ENCODE peak calls at places on chromosomes 13 and 19, in seven cellular contexts. One of them, this sample, is unnamed.

GRCh38 chr19:16920816-16921529 is 32.2 kb downstream of the F2RL3 start:
- DNase-seq in mammary epithelial cell: peak; percentile 96
- DNase-seq in H9: no peak
- DNase-seq in neural progenitor cell: no peak
- DNase-seq in OCI-LY7: no peak
- DNase-seq in PC-3: peak; percentile 90
- DNase-seq in fibroblast of lung: peak; percentile 90
- DNase-seq in this sample: no peak

GRCh38 chr13:30982506-30982905 is 50.0 kb downstream of the TEX26 start:
- DNase-seq in mammary epithelial cell: no peak
- DNase-seq in H9: no peak
- DNase-seq in neural progenitor cell: no peak
- DNase-seq in OCI-LY7: no peak
- DNase-seq in PC-3: no peak
- DNase-seq in fibroblast of lung: no peak
- DNase-seq in this sample: no peak

GRCh38 chr13:76455960-76456359 is 430.2 kb downstream of the KCTD12 start:
- DNase-seq in mammary epithelial cell: no peak
- DNase-seq in H9: no peak
- DNase-seq in neural progenitor cell: no peak
- DNase-seq in OCI-LY7: no peak
- DNase-seq in PC-3: peak; percentile 48
- DNase-seq in fibroblast of lung: peak; percentile 64
- DNase-seq in this sample: no peak

GRCh38 chr13:52906122-52906903 is 57.9 kb upstream of the PCDH8 start:
- DNase-seq in mammary epithelial cell: no peak
- DNase-seq in H9: peak; percentile 51
- DNase-seq in neural progenitor cell: no peak
- DNase-seq in OCI-LY7: no peak
- DNase-seq in PC-3: no peak
- DNase-seq in fibroblast of lung: no peak
- DNase-seq in this sample: no peak

GRCh38 chr13:112643759-112644459 is 45.9 kb upstream of the ATP11A start:
- DNase-seq in mammary epithelial cell: no peak
- DNase-seq in H9: no peak
- DNase-seq in neural progenitor cell: no peak
- DNase-seq in OCI-LY7: no peak
- DNase-seq in PC-3: peak; percentile 28
- DNase-seq in fibroblast of lung: no peak
- DNase-seq in this sample: no peak

GRCh38 chr19:8640402-8641004 is 10.1 kb downstream of the NFILZ start:
- DNase-seq in mammary epithelial cell: no peak
- DNase-seq in H9: no peak
- DNase-seq in neural progenitor cell: no peak
- DNase-seq in OCI-LY7: no peak
- DNase-seq in PC-3: no peak
- DNase-seq in fibroblast of lung: no peak
- DNase-seq in this sample: no peak

GRCh38 chr19:17220207-17220758 is 5.1 kb downstream of the USE1 start:
- DNase-seq in mammary epithelial cell: no peak
- DNase-seq in H9: no peak
- DNase-seq in neural progenitor cell: no peak
- DNase-seq in OCI-LY7: no peak
- DNase-seq in PC-3: peak; percentile 47
- DNase-seq in fibroblast of lung: peak; percentile 77
- DNase-seq in this sample: no peak

GRCh38 chr13:94433055-94433947 is 46.2 kb downstream of the DCT start:
- DNase-seq in mammary epithelial cell: no peak
- DNase-seq in H9: peak; percentile 41
- DNase-seq in neural progenitor cell: peak; percentile 31
- DNase-seq in OCI-LY7: no peak
- DNase-seq in PC-3: no peak
- DNase-seq in fibroblast of lung: no peak
- DNase-seq in this sample: no peak

GRCh38 chr19:51098366-51099069 is 9.7 kb downstream of the CTU1 start:
- DNase-seq in mammary epithelial cell: no peak
- DNase-seq in H9: no peak
- DNase-seq in neural progenitor cell: peak; percentile 13
- DNase-seq in OCI-LY7: no peak
- DNase-seq in PC-3: no peak
- DNase-seq in fibroblast of lung: peak; percentile 6
- DNase-seq in this sample: no peak

GRCh38 chr19:47637550-47637949 is 28.6 kb downstream of the BICRA start:
- DNase-seq in mammary epithelial cell: peak; percentile 21
- DNase-seq in H9: no peak
- DNase-seq in neural progenitor cell: no peak
- DNase-seq in OCI-LY7: no peak
- DNase-seq in PC-3: no peak
- DNase-seq in fibroblast of lung: peak; percentile 15
- DNase-seq in this sample: no peak

GRCh38 chr13:39510296-39510695 is 92.7 kb downstream of the LHFPL6 start:
- DNase-seq in mammary epithelial cell: peak; percentile 56
- DNase-seq in H9: no peak
- DNase-seq in neural progenitor cell: no peak
- DNase-seq in OCI-LY7: peak; percentile 85
- DNase-seq in PC-3: no peak
- DNase-seq in fibroblast of lung: no peak
- DNase-seq in this sample: peak; percentile 69

GRCh38 chr19:42207767-42208259 is 9.7 kb downstream of the DEDD2 start:
- DNase-seq in mammary epithelial cell: peak; percentile 76
- DNase-seq in H9: no peak
- DNase-seq in neural progenitor cell: no peak
- DNase-seq in OCI-LY7: no peak
- DNase-seq in PC-3: peak; percentile 69
- DNase-seq in fibroblast of lung: peak; percentile 89
- DNase-seq in this sample: no peak

GRCh38 chr19:55147408-55148251 is 1.4 kb downstream of the TNNT1 start:
- DNase-seq in mammary epithelial cell: no peak
- DNase-seq in H9: peak; percentile 61
- DNase-seq in neural progenitor cell: peak; percentile 83
- DNase-seq in OCI-LY7: no peak
- DNase-seq in PC-3: peak; percentile 15
- DNase-seq in fibroblast of lung: no peak
- DNase-seq in this sample: no peak

GRCh38 chr19:55487884-55488687 is at the start of gene SSC5D:
- DNase-seq in mammary epithelial cell: no peak
- DNase-seq in H9: no peak
- DNase-seq in neural progenitor cell: peak; percentile 61
- DNase-seq in OCI-LY7: no peak
- DNase-seq in PC-3: no peak
- DNase-seq in fibroblast of lung: peak; percentile 65
- DNase-seq in this sample: no peak

GRCh38 chr13:98761126-98761978 is 8.9 kb upstream of the SLC15A1 start:
- DNase-seq in mammary epithelial cell: peak; percentile 60
- DNase-seq in H9: no peak
- DNase-seq in neural progenitor cell: no peak
- DNase-seq in OCI-LY7: no peak
- DNase-seq in PC-3: no peak
- DNase-seq in fibroblast of lung: peak; percentile 39
- DNase-seq in this sample: peak; percentile 68

GRCh38 chr19:42601811-42602443 is 7.2 kb upstream of the CEACAM8 start:
- DNase-seq in mammary epithelial cell: peak; percentile 25
- DNase-seq in H9: peak; percentile 45
- DNase-seq in neural progenitor cell: peak; percentile 48
- DNase-seq in OCI-LY7: peak; percentile 13
- DNase-seq in PC-3: peak; percentile 44
- DNase-seq in fibroblast of lung: peak; percentile 22
- DNase-seq in this sample: peak; percentile 21

GRCh38 chr13:26423634-26424033 is 133.8 kb upstream of the WASF3 start:
- DNase-seq in mammary epithelial cell: no peak
- DNase-seq in H9: no peak
- DNase-seq in neural progenitor cell: no peak
- DNase-seq in OCI-LY7: no peak
- DNase-seq in PC-3: no peak
- DNase-seq in fibroblast of lung: peak; percentile 19
- DNase-seq in this sample: no peak

GRCh38 chr19:20482721-20483120 is 82.9 kb downstream of the ZNF737 start:
- DNase-seq in mammary epithelial cell: no peak
- DNase-seq in H9: peak; percentile 45
- DNase-seq in neural progenitor cell: no peak
- DNase-seq in OCI-LY7: peak; percentile 15
- DNase-seq in PC-3: no peak
- DNase-seq in fibroblast of lung: no peak
- DNase-seq in this sample: no peak

GRCh38 chr13:37313383-37313782 is 207.9 kb upstream of the CSNK1A1L start:
- DNase-seq in mammary epithelial cell: peak; percentile 91
- DNase-seq in H9: no peak
- DNase-seq in neural progenitor cell: no peak
- DNase-seq in OCI-LY7: no peak
- DNase-seq in PC-3: peak; percentile 16
- DNase-seq in fibroblast of lung: peak; percentile 95
- DNase-seq in this sample: no peak

GRCh38 chr13:84470528-84470927 is 588.3 kb upstream of the SLITRK1 start:
- DNase-seq in mammary epithelial cell: no peak
- DNase-seq in H9: no peak
- DNase-seq in neural progenitor cell: no peak
- DNase-seq in OCI-LY7: no peak
- DNase-seq in PC-3: no peak
- DNase-seq in fibroblast of lung: no peak
- DNase-seq in this sample: no peak

GRCh38 chr19:940591-941291 is 14.9 kb downstream of the ARID3A start:
- DNase-seq in mammary epithelial cell: peak; percentile 59
- DNase-seq in H9: no peak
- DNase-seq in neural progenitor cell: no peak
- DNase-seq in OCI-LY7: no peak
- DNase-seq in PC-3: peak; percentile 66
- DNase-seq in fibroblast of lung: peak; percentile 65
- DNase-seq in this sample: no peak

GRCh38 chr13:59038824-59039223 is 1124.9 kb downstream of the DIAPH3 start:
- DNase-seq in mammary epithelial cell: no peak
- DNase-seq in H9: no peak
- DNase-seq in neural progenitor cell: no peak
- DNase-seq in OCI-LY7: no peak
- DNase-seq in PC-3: peak; percentile 58
- DNase-seq in fibroblast of lung: peak; percentile 74
- DNase-seq in this sample: no peak

GRCh38 chr13:50365683-50366391 is 350.6 kb downstream of the KCNRG start:
- DNase-seq in mammary epithelial cell: peak; percentile 71
- DNase-seq in H9: no peak
- DNase-seq in neural progenitor cell: no peak
- DNase-seq in OCI-LY7: peak; percentile 56
- DNase-seq in PC-3: peak; percentile 76
- DNase-seq in fibroblast of lung: peak; percentile 13
- DNase-seq in this sample: peak; percentile 91

GRCh38 chr19:47095707-47096704 is 17.6 kb downstream of the ZC3H4 start:
- DNase-seq in mammary epithelial cell: peak; percentile 93
- DNase-seq in H9: no peak
- DNase-seq in neural progenitor cell: no peak
- DNase-seq in OCI-LY7: no peak
- DNase-seq in PC-3: peak; percentile 94
- DNase-seq in fibroblast of lung: peak; percentile 85
- DNase-seq in this sample: no peak

GRCh38 chr19:49710372-49710951 is 19.5 kb downstream of the CPT1C start:
- DNase-seq in mammary epithelial cell: no peak
- DNase-seq in H9: no peak
- DNase-seq in neural progenitor cell: no peak
- DNase-seq in OCI-LY7: no peak
- DNase-seq in PC-3: peak; percentile 72
- DNase-seq in fibroblast of lung: peak; percentile 65
- DNase-seq in this sample: no peak

GRCh38 chr19:45125975-45126493 is 33.1 kb downstream of the PPP1R37 start:
- DNase-seq in mammary epithelial cell: peak; percentile 39
- DNase-seq in H9: peak; percentile 89
- DNase-seq in neural progenitor cell: peak; percentile 76
- DNase-seq in OCI-LY7: peak; percentile 74
- DNase-seq in PC-3: peak; percentile 72
- DNase-seq in fibroblast of lung: peak; percentile 30
- DNase-seq in this sample: peak; percentile 52

GRCh38 chr13:82011355-82011754 is 1670.4 kb upstream of the SPRY2 start:
- DNase-seq in mammary epithelial cell: no peak
- DNase-seq in H9: no peak
- DNase-seq in neural progenitor cell: no peak
- DNase-seq in OCI-LY7: no peak
- DNase-seq in PC-3: no peak
- DNase-seq in fibroblast of lung: no peak
- DNase-seq in this sample: no peak

GRCh38 chr13:80605007-80605406 is 264.1 kb upstream of the SPRY2 start:
- DNase-seq in mammary epithelial cell: no peak
- DNase-seq in H9: no peak
- DNase-seq in neural progenitor cell: no peak
- DNase-seq in OCI-LY7: no peak
- DNase-seq in PC-3: no peak
- DNase-seq in fibroblast of lung: no peak
- DNase-seq in this sample: no peak

GRCh38 chr19:49473868-49474544 is at the start of gene FLT3LG:
- DNase-seq in mammary epithelial cell: peak; percentile 55
- DNase-seq in H9: peak; percentile 68
- DNase-seq in neural progenitor cell: peak; percentile 69
- DNase-seq in OCI-LY7: peak; percentile 87
- DNase-seq in PC-3: peak; percentile 77
- DNase-seq in fibroblast of lung: peak; percentile 53
- DNase-seq in this sample: peak; percentile 92

GRCh38 chr19:1970806-1971502 is 30.0 kb downstream of the CSNK1G2 start:
- DNase-seq in mammary epithelial cell: no peak
- DNase-seq in H9: no peak
- DNase-seq in neural progenitor cell: no peak
- DNase-seq in OCI-LY7: no peak
- DNase-seq in PC-3: peak; percentile 7
- DNase-seq in fibroblast of lung: no peak
- DNase-seq in this sample: no peak
- H3K79me2 ChIP-seq in mammary epithelial cell: peaks cover 85% of the 10 kb centered on the region
- H3K79me2 ChIP-seq in H9: peaks cover 8% of the 10 kb centered on the region
- H3K79me2 ChIP-seq in neural progenitor cell: peaks cover 63% of the 10 kb centered on the region
- H3K79me2 ChIP-seq in OCI-LY7: no peaks in the 10 kb centered on the region
- H3K79me2 ChIP-seq in PC-3: peaks cover 29% of the 10 kb centered on the region
- H3K79me2 ChIP-seq in fibroblast of lung: peaks cover 13% of the 10 kb centered on the region
- H3K79me2 ChIP-seq in this sample: peaks cover 82% of the 10 kb centered on the region

GRCh38 chr19:11482384-11483050 is 1.7 kb upstream of the ELAVL3 start:
- DNase-seq in mammary epithelial cell: peak; percentile 69
- DNase-seq in H9: peak; percentile 89
- DNase-seq in neural progenitor cell: peak; percentile 91
- DNase-seq in OCI-LY7: peak; percentile 95
- DNase-seq in PC-3: peak; percentile 88
- DNase-seq in fibroblast of lung: peak; percentile 55
- DNase-seq in this sample: peak; percentile 91
- TF ChIP-seq CTCF in mammary epithelial cell: peak; percentile 61
- TF ChIP-seq CTCF in H9: peak; percentile 98
- TF ChIP-seq CTCF in neural progenitor cell: peak; percentile 83
- TF ChIP-seq CTCF in OCI-LY7: peak; percentile 89
- TF ChIP-seq CTCF in PC-3: peak; percentile 96
- TF ChIP-seq CTCF in fibroblast of lung: peak; percentile 68
- TF ChIP-seq CTCF in this sample: peak; percentile 90

GRCh38 chr13:99986751-99987150 is 5.2 kb downstream of the ZIC2 start:
- DNase-seq in mammary epithelial cell: no peak
- DNase-seq in H9: no peak
- DNase-seq in neural progenitor cell: peak; percentile 53
- DNase-seq in OCI-LY7: no peak
- DNase-seq in PC-3: no peak
- DNase-seq in fibroblast of lung: no peak
- DNase-seq in this sample: no peak
- H3K79me2 ChIP-seq in mammary epithelial cell: no peaks in the 10 kb centered on the region
- H3K79me2 ChIP-seq in H9: peaks cover 25% of the 10 kb centered on the region
- H3K79me2 ChIP-seq in neural progenitor cell: peaks cover 85% of the 10 kb centered on the region
- H3K79me2 ChIP-seq in OCI-LY7: no peaks in the 10 kb centered on the region
- H3K79me2 ChIP-seq in PC-3: no peaks in the 10 kb centered on the region
- H3K79me2 ChIP-seq in fibroblast of lung: no peaks in the 10 kb centered on the region
- H3K79me2 ChIP-seq in this sample: no peaks in the 10 kb centered on the region

DNA sequence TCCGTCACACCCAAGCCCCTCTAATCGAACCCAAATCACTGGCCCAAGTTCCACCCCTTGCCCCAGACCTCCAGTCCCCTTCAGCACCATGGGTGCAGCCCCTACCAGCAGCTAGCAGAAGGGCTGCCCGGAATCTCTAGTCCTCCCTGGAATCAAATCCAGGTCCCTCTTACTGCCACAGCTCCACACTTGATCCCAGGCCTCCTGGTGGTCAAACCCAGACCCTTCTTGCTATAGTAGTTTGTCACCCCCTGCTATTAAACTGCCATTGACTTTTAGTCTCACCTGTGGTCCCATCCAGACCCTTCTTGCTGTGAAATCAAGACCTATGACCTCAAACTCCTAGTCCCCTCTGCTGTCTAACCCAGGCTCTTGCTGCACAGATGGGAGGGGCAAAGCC is 8.7 kb downstream of the HIPK4 start:
- DNase-seq in mammary epithelial cell: no peak
- DNase-seq in H9: peak; percentile 56
- DNase-seq in neural progenitor cell: no peak
- DNase-seq in OCI-LY7: no peak
- DNase-seq in PC-3: no peak
- DNase-seq in fibroblast of lung: no peak
- DNase-seq in this sample: no peak
- TF ChIP-seq CTCF in mammary epithelial cell: no peak
- TF ChIP-seq CTCF in H9: peak; percentile 54
- TF ChIP-seq CTCF in neural progenitor cell: no peak
- TF ChIP-seq CTCF in OCI-LY7: peak; percentile 22
- TF ChIP-seq CTCF in PC-3: no peak
- TF ChIP-seq CTCF in fibroblast of lung: no peak
- TF ChIP-seq CTCF in this sample: no peak

This sample was measured in MM.1S.